ENCODE peak calls at places on chromosome 10, in six cellular contexts. G is Peyer's patch, Y is bronchial epithelial cell, B is progenitor cell of endocrine pancreas, N is upper lobe of right lung, I is heart left ventricle. Z is an unnamed sample.

GRCh38 chr10:61283066-61283465 is 170.1 kb downstream of the TMEM26 start:
- DNase-seq in G (no peak), Y (no peak), B (no peak), N (no peak), I (no peak), Z (no peak)

GRCh38 chr10:132570771-132571564 is 33.4 kb downstream of the INPP5A start:
- DNase-seq in G (peak), Y (peak), B (no peak), N (peak), I (no peak), Z (no peak)

GRCh38 chr10:93074597-93075368 is 1.1 kb downstream of the CYP26A1 start:
- DNase-seq in G (no peak), Y (no peak), B (no peak), N (no peak), I (no peak), Z (no peak)

GRCh38 chr10:77513783-77514331 is 123.8 kb downstream of the KCNMA1 start:
- DNase-seq in G (no peak), Y (peak), B (no peak), N (no peak), I (peak), Z (no peak)

GRCh38 chr10:118543714-118544400 is 51.6 kb downstream of the PRLHR start:
- DNase-seq in G (no peak), Y (peak), B (peak), N (peak), I (no peak), Z (peak)

GRCh38 chr10:85606401-85606800 is 760.2 kb downstream of the GRID1 start:
- DNase-seq in G (no peak), Y (no peak), B (no peak), N (no peak), I (no peak), Z (no peak)

GRCh38 chr10:27995311-27995710 is 3.6 kb downstream of the ODAD2 start:
- DNase-seq in G (no peak), Y (no peak), B (no peak), N (no peak), I (no peak), Z (no peak)

GRCh38 chr10:115432188-115432819 is 339.1 kb downstream of the ATRNL1 start:
- DNase-seq in G (no peak), Y (peak), B (no peak), N (no peak), I (no peak), Z (no peak)

GRCh38 chr10:57657164-57657765 is 610.4 kb downstream of the IPMK start:
- DNase-seq in G (no peak), Y (peak), B (peak), N (no peak), I (no peak), Z (peak)

GRCh38 chr10:98150544-98150943 is 16.1 kb downstream of the R3HCC1L start:
- DNase-seq in G (no peak), Y (no peak), B (no peak), N (no peak), I (no peak), Z (no peak)

GRCh38 chr10:132151951-132152505 is 34.7 kb upstream of the DPYSL4 start:
- DNase-seq in G (no peak), Y (no peak), B (no peak), N (no peak), I (peak), Z (no peak)

GRCh38 chr10:134743-135600 is at the start of gene ZMYND11:
- DNase-seq in G (peak), Y (peak), B (peak), N (peak), I (peak), Z (peak)

GRCh38 chr10:4740471-4740870 is 85.5 kb upstream of the AKR1E2 start:
- DNase-seq in G (no peak), Y (no peak), B (no peak), N (no peak), I (no peak), Z (no peak)

GRCh38 chr10:67837519-67838314 is at the start of gene DNAJC12:
- DNase-seq in G (no peak), Y (no peak), B (no peak), N (no peak), I (no peak), Z (no peak)

GRCh38 chr10:27558612-27559020 is 54.5 kb downstream of the RAB18 start:
- DNase-seq in G (no peak), Y (peak), B (peak), N (no peak), I (no peak), Z (peak)

GRCh38 chr10:20596065-20596760 is 300.9 kb downstream of the NEBL start:
- DNase-seq in G (no peak), Y (peak), B (no peak), N (no peak), I (no peak), Z (no peak)

GRCh38 chr10:110837418-110838120 is 34.2 kb upstream of the PDCD4 start:
- DNase-seq in G (no peak), Y (no peak), B (no peak), N (no peak), I (no peak), Z (no peak)

GRCh38 chr10:14876764-14877163 is 1.9 kb upstream of the SUV39H2 start:
- DNase-seq in G (no peak), Y (no peak), B (no peak), N (no peak), I (no peak), Z (no peak)

GRCh38 chr10:74988055-74988773 is 123.2 kb upstream of the SAMD8 start:
- DNase-seq in G (no peak), Y (no peak), B (no peak), N (no peak), I (no peak), Z (no peak)

GRCh38 chr10:58385784-58386112 is 538 bp downstream of the TFAM start:
- DNase-seq in G (peak), Y (peak), B (no peak), N (peak), I (no peak), Z (peak)

GRCh38 chr10:104617831-104618230 is 23.3 kb upstream of the SORCS3 start:
- DNase-seq in G (no peak), Y (no peak), B (no peak), N (no peak), I (no peak), Z (no peak)

GRCh38 chr10:104614245-104614831 is 26.8 kb upstream of the SORCS3 start:
- DNase-seq in G (no peak), Y (peak), B (no peak), N (no peak), I (no peak), Z (peak)

GRCh38 chr10:104608076-104608828 is 32.8 kb upstream of the SORCS3 start:
- DNase-seq in G (no peak), Y (no peak), B (no peak), N (no peak), I (no peak), Z (no peak)

DNA sequence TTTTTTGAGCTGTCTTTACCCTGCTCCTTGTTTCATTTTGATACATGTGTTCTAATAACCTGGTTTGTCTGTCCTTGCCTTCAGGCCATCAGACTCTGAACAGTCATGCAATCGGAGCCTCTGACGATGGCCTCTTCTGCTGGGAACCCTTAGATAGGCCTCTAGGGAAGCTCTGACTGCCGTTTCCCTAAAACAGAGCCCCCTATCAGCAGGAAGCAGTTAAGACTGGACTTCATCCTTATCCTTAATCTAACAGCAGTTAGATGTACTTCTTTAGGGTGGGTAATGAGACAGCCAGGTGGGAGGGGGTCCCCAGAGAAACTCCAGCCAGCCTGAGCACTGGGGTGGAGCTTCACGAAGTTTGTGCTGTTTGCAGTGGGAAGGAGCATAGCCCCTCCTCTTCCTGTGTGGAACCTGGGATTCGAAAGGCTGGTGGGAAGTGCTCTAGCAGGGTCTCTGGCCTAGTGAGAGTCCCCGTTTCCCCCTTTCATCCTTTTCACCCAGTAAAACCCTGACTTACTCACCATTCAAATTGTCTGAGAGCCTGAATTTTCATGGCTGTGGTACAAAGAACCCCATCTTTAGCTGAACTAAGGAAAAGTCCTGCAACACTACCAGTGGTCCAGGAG is 28.4 kb upstream of the SORCS3 start:
- DNase-seq in G (no peak), Y (no peak), B (no peak), N (no peak), I (no peak), Z (no peak)
- TF ChIP-seq CTCF in G (no peak), Y (no peak), B (no peak), N (no peak), I (no peak), Z (no peak)

DNA sequence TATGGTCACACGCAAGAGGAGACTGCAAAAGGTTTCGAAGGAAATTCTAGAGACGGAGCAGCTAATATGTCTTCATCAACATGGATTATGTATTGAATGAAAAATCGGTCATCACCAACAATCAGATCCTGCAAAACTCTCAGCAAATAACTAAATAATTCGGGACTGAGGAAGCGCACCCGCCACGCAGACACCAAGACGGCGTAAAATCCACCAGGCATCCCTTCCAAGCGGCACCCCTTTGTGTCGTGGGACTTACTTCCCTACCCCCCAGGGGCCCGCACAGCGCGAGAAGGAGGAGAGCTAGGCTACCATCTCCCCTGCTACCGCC is 749 bp downstream of the ARL3 start:
- DNase-seq in G (no peak), Y (peak), B (no peak), N (no peak), I (no peak), Z (no peak)
- TF ChIP-seq CTCF in G (no peak), Y (peak), B (no peak), N (no peak), I (no peak), Z (no peak)

DNA sequence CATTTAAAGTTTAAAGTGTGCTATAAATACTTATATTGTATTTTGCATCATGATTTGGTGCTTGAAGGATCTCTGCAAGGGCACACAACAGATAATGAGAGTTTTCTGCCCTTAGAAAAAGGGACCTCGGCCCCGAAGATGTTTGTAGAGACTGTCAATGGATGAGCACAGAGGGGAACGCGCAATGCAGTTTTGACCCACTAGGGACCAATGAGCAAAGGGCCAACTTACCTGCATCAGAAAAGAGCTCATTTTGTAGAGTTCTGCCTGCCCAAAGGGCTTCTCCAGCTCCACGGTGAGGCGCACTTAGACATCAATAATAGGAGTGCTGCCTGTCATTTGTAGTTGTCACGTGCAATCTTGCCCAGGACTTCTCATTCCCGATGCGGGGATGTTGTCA is 91.1 kb downstream of the BUB3 start:
- DNase-seq in G (no peak), Y (no peak), B (no peak), N (no peak), I (no peak), Z (no peak)
- TF ChIP-seq CTCF in G (no peak), Y (no peak), B (peak), N (no peak), I (no peak), Z (no peak)

GRCh38 chr10:71031601-71032000 is 143.2 kb upstream of the PCBD1 start:
- DNase-seq in G (no peak), Y (no peak), B (no peak), N (no peak), I (no peak), Z (no peak)

GRCh38 chr10:71036279-71036535 is 147.8 kb upstream of the PCBD1 start:
- DNase-seq in G (no peak), Y (no peak), B (no peak), N (no peak), I (no peak), Z (no peak)

GRCh38 chr10:71032887-71033286 is 144.5 kb upstream of the PCBD1 start:
- DNase-seq in G (no peak), Y (no peak), B (no peak), N (no peak), I (no peak), Z (no peak)

GRCh38 chr10:71035511-71036278 is 147.3 kb upstream of the PCBD1 start:
- DNase-seq in G (no peak), Y (no peak), B (no peak), N (no peak), I (no peak), Z (no peak)

GRCh38 chr10:71033396-71033980 is 145.1 kb upstream of the PCBD1 start:
- DNase-seq in G (no peak), Y (no peak), B (no peak), N (peak), I (no peak), Z (no peak)
- TF ChIP-seq CTCF in G (no peak), Y (no peak), B (peak), N (no peak), I (no peak), Z (no peak)

DNA sequence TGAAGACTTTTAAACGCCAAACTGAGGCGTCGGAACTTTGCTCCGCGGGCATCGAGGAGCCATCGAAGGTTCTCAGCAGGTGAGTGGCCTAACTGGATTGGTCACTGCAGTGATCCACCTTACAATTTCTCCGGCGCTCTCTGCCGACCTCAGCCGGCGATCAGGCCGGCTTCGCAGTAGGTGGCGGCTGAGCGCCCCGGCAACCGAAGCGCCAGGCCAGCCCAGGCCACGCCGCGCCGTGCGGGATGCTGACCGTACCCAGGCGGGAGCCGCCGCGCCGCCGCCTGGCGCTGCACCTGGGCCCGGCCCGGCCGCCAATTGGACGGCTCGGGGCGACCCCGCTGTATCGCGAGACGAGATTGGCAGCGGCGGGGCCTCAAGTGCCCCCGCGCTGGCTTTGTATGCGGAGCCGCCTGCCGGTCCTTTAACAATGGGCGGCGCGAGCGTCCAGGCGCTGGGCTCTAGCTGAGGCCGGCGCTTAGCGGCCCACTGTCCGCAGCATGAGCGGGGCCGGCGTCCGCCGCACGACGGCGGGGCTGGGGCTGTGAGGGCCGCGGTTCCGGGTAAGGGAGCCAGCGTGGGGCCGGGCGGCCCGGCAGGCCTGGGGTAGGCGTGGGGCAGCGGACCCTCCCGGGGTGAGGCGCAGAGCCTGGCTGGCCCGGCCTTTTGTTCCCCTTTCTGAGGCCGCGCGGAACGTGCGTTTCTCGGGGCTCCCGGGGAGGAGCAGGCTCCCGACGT is at the start of gene CCNJ:
- DNase-seq in G (peak), Y (peak), B (peak), N (peak), I (peak), Z (peak)
- TF ChIP-seq CTCF in G (no peak), Y (peak), B (peak), N (no peak), I (peak), Z (peak)

DNA sequence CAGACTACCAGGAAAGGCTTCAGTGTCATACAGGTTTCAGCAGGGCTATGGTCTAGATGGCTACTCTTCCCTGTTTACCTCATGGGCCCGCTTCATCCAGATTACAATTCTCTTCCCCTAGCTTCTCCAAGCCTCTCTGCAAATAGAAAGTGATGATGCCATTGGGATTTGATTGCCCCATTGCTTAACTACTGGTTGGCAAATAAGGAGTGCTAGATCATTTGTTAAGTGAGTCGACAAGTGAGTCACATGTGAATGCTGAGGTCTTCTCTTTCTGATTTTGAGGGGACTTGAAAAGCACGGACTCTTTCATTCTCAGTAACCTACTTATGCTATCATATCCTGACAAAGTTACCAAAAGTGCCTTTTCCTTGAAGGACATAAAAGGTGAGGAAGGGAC is 361.5 kb upstream of the LRRTM3 start:
- DNase-seq in G (no peak), Y (peak), B (no peak), N (no peak), I (no peak), Z (no peak)
- TF ChIP-seq CTCF in G (no peak), Y (no peak), B (no peak), N (no peak), I (no peak), Z (no peak)

DNA sequence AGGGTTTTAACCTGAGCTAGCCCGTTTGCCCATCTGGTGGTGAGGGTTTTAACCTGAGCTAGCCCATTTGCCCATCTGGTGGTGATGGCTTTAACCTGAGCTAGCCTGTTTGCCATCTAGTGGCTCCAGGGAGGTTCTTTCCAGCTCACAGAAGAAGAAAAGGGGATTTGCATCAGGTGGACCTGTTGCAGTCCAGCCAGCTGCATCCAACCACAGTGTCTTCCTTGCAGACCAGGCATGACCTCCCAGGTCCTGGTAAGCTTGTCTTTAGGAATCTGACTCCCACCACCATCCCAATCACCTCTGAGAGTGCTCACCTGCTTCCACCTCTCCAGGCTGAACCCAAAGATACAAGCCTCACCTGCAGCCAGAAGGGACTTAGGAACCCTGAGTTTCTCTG is 62.4 kb upstream of the EMX2 start:
- DNase-seq in G (no peak), Y (no peak), B (no peak), N (no peak), I (no peak), Z (no peak)
- TF ChIP-seq CTCF in G (no peak), Y (no peak), B (no peak), N (no peak), I (no peak), Z (no peak)

DNA sequence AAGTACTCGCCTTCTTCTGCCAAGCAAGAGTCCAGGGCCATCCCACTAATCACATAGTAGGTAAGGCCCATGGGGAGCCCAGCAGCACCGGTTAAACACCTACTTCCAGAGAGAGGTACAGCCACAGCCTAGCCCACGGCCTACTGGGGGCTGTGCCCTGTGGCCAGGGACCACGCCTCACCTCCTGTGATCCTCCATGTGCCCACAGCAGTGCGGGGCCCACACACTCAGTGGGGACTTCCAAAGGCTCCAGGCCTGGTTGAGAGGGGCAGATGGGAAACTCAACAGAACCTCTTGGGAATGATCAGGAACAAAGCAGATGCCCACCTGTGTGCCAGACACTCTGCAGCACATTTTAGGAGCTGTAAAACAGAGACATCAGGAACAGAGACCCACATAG is 19.7 kb downstream of the AFAP1L2 start:
- DNase-seq in G (no peak), Y (no peak), B (no peak), N (no peak), I (no peak), Z (no peak)
- TF ChIP-seq CTCF in G (no peak), Y (no peak), B (no peak), N (no peak), I (no peak), Z (no peak)

Z was measured in neural crest cell.